ENCODE peak calls at places on chromosomes 5 and 9, in nine cellular contexts. Z, T, J, K, H, G, E, P and F are unnamed samples.

GRCh38 chr5:151094054-151094858 is 13.4 kb upstream of the TNIP1 start:
- DNase-seq in Z (no peak), T (no peak), J (no peak), K (no peak), H (peak; percentile 82), G (peak; percentile 42), E (no peak), P (peak; percentile 83), F (no peak)

GRCh38 chr5:97623441-97623840 is 440.4 kb upstream of the RIOK2 start:
- DNase-seq in Z (no peak), T (no peak), J (no peak), K (no peak), H (no peak), G (no peak), E (no peak), P (no peak), F (no peak)

GRCh38 chr5:76544268-76544926 is 78.8 kb downstream of the F2RL2 start:
- DNase-seq in Z (no peak), T (peak; percentile 74), J (peak; percentile 21), K (no peak), H (peak; percentile 60), G (peak; percentile 52), E (peak; percentile 61), P (peak; percentile 14), F (peak; percentile 69)

GRCh38 chr5:134911285-134912215 is 6.6 kb downstream of the PCBD2 start:
- DNase-seq in Z (no peak), T (no peak), J (no peak), K (no peak), H (no peak), G (no peak), E (no peak), P (no peak), F (no peak)

GRCh38 chr9:90198956-90199355 is 443.7 kb downstream of the DIRAS2 start:
- DNase-seq in Z (no peak), T (no peak), J (no peak), K (no peak), H (no peak), G (no peak), E (no peak), P (no peak), F (no peak)

GRCh38 chr5:168740055-168740820 is 161.1 kb upstream of the PANK3 start:
- DNase-seq in Z (peak; percentile 71), T (no peak), J (no peak), K (no peak), H (no peak), G (no peak), E (no peak), P (no peak), F (peak; percentile 18)

GRCh38 chr5:126055348-126055729 is 367.9 kb upstream of the GRAMD2B start:
- DNase-seq in Z (no peak), T (no peak), J (no peak), K (no peak), H (no peak), G (no peak), E (no peak), P (no peak), F (no peak)

GRCh38 chr9:79346350-79347020 is 225.3 kb upstream of the TLE4 start:
- DNase-seq in Z (no peak), T (no peak), J (no peak), K (no peak), H (no peak), G (no peak), E (no peak), P (no peak), F (no peak)

GRCh38 chr9:98085058-98085457 is 28.5 kb downstream of the NANS start:
- DNase-seq in Z (no peak), T (no peak), J (no peak), K (no peak), H (no peak), G (no peak), E (no peak), P (no peak), F (no peak)

GRCh38 chr5:97044057-97044456 is 98.4 kb downstream of the LIX1 start:
- DNase-seq in Z (no peak), T (peak; percentile 28), J (no peak), K (no peak), H (no peak), G (peak; percentile 89), E (no peak), P (peak; percentile 18), F (peak; percentile 87)

GRCh38 chr5:179243333-179243732 is 101.9 kb downstream of the ADAMTS2 start:
- DNase-seq in Z (no peak), T (no peak), J (no peak), K (no peak), H (no peak), G (no peak), E (peak; percentile 16), P (peak; percentile 19), F (peak; percentile 48)

GRCh38 chr9:104868687-104869404 is 59.1 kb downstream of the ABCA1 start:
- DNase-seq in Z (peak; percentile 78), T (peak; percentile 92), J (peak; percentile 77), K (peak; percentile 54), H (no peak), G (peak; percentile 87), E (peak; percentile 65), P (peak; percentile 94), F (peak; percentile 91)

GRCh38 chr5:172107606-172108005 is 80.4 kb downstream of the STK10 start:
- DNase-seq in Z (no peak), T (no peak), J (peak; percentile 13), K (no peak), H (no peak), G (peak; percentile 56), E (no peak), P (peak; percentile 72), F (peak; percentile 90)

GRCh38 chr9:85202596-85202995 is 533.1 kb downstream of the NTRK2 start:
- DNase-seq in Z (no peak), T (no peak), J (no peak), K (no peak), H (no peak), G (no peak), E (no peak), P (no peak), F (peak; percentile 83)